ENCODE peak calls at places on chromosomes 2 and 18, in nine cellular contexts. C is amniotic stem cell, P is GM06990, S is HuH-7, K is cerebellar cortex, R is SIG-M5, Z is HT-29, E is NCI-H748 treated with DMSO at 0.1 percent for 48 hours, Q is GF-D8. N is an unnamed sample.

GRCh38 chr18:52183107-52183506 is 156.9 kb upstream of the DCC start:
- DNase-seq in C (no peak), P (no peak), S (no peak), K (no peak), R (no peak), Z (no peak), E (no peak), Q (no peak), N (no peak)

GRCh38 chr2:150732064-150732463 is 244.6 kb upstream of the RND3 start:
- DNase-seq in C (peak; percentile 11), P (no peak), S (no peak), K (no peak), R (no peak), Z (no peak), E (no peak), Q (no peak), N (no peak)

GRCh38 chr2:181790716-181791649 is 100.5 kb upstream of the ITPRID2 start:
- DNase-seq in C (peak; percentile 73), P (peak; percentile 56), S (no peak), K (no peak), R (no peak), Z (peak; percentile 86), E (peak; percentile 22), Q (no peak), N (peak; percentile 88)

GRCh38 chr2:152062130-152063091 is 36.4 kb downstream of the CACNB4 start:
- DNase-seq in C (peak; percentile 28), P (peak; percentile 57), S (no peak), K (peak; percentile 96), R (no peak), Z (no peak), E (no peak), Q (peak; percentile 24), N (no peak)

GRCh38 chr2:48218169-48218568 is 311.8 kb upstream of the STON1 start:
- DNase-seq in C (no peak), P (no peak), S (no peak), K (no peak), R (no peak), Z (no peak), E (no peak), Q (no peak), N (no peak)

GRCh38 chr2:138217975-138218773 is 253.9 kb downstream of the HNMT start:
- DNase-seq in C (no peak), P (no peak), S (no peak), K (no peak), R (no peak), Z (no peak), E (no peak), Q (no peak), N (no peak)

GRCh38 chr2:148642891-148643416 is 1.6 kb upstream of the EPC2 start:
- DNase-seq in C (no peak), P (no peak), S (no peak), K (no peak), R (no peak), Z (no peak), E (no peak), Q (peak; percentile 66), N (no peak)

GRCh38 chr2:96556441-96557330 is 20.1 kb downstream of the ARID5A start:
- DNase-seq in C (no peak), P (no peak), S (peak; percentile 77), K (no peak), R (no peak), Z (peak; percentile 89), E (no peak), Q (no peak), N (peak; percentile 99)

GRCh38 chr18:77967791-77968190 is 718.1 kb downstream of the GALR1 start:
- DNase-seq in C (no peak), P (no peak), S (no peak), K (no peak), R (no peak), Z (no peak), E (no peak), Q (no peak), N (no peak)

GRCh38 chr2:85158559-85159273 is 25.5 kb downstream of the TCF7L1 start:
- DNase-seq in C (no peak), P (no peak), S (no peak), K (no peak), R (no peak), Z (no peak), E (no peak), Q (no peak), N (no peak)

GRCh38 chr2:14126846-14127245 is 505.7 kb upstream of the LRATD1 start:
- DNase-seq in C (no peak), P (no peak), S (no peak), K (no peak), R (no peak), Z (no peak), E (no peak), Q (no peak), N (no peak)

GRCh38 chr2:37469126-37469525 is 124.7 kb downstream of the QPCT start:
- DNase-seq in C (no peak), P (no peak), S (no peak), K (no peak), R (no peak), Z (no peak), E (no peak), Q (no peak), N (no peak)

GRCh38 chr2:130372833-130373807 is 17.3 kb downstream of the PTPN18 start:
- DNase-seq in C (no peak), P (no peak), S (no peak), K (no peak), R (no peak), Z (peak; percentile 31), E (no peak), Q (no peak), N (no peak)

GRCh38 chr2:103959174-103960125 is 894.5 kb upstream of the POU3F3 start:
- DNase-seq in C (no peak), P (no peak), S (peak; percentile 32), K (peak; percentile 33), R (no peak), Z (peak; percentile 69), E (peak; percentile 28), Q (no peak), N (peak; percentile 47)

GRCh38 chr2:213682276-213682675 is 398.0 kb downstream of the SPAG16 start:
- DNase-seq in C (no peak), P (no peak), S (no peak), K (no peak), R (no peak), Z (no peak), E (no peak), Q (no peak), N (no peak)

GRCh38 chr2:197827618-197828017 is 23.2 kb downstream of the PLCL1 start:
- DNase-seq in C (no peak), P (no peak), S (no peak), K (no peak), R (no peak), Z (no peak), E (no peak), Q (no peak), N (no peak)

GRCh38 chr2:28431741-28432140 is 39.1 kb downstream of the FOSL2 start:
- DNase-seq in C (no peak), P (no peak), S (no peak), K (no peak), R (no peak), Z (no peak), E (no peak), Q (no peak), N (no peak)

GRCh38 chr2:23480991-23481797 is 96.2 kb downstream of the KLHL29 start:
- DNase-seq in C (no peak), P (no peak), S (no peak), K (no peak), R (no peak), Z (no peak), E (no peak), Q (no peak), N (peak; percentile 20)

GRCh38 chr18:34977787-34978532 is 63.3 kb upstream of the MAPRE2 start:
- DNase-seq in C (no peak), P (peak; percentile 35), S (peak; percentile 30), K (peak; percentile 17), R (no peak), Z (peak; percentile 51), E (peak; percentile 59), Q (no peak), N (no peak)

GRCh38 chr2:112764071-112765044 is at the start of gene CKAP2L:
- DNase-seq in C (peak; percentile 94), P (peak; percentile 95), S (peak; percentile 95), K (peak; percentile 98), R (peak; percentile 88), Z (peak; percentile 96), E (peak; percentile 83), Q (peak; percentile 90), N (peak; percentile 98)

GRCh38 chr2:105215586-105216192 is 25.9 kb upstream of the GPR45 start:
- DNase-seq in C (no peak), P (no peak), S (no peak), K (no peak), R (no peak), Z (no peak), E (no peak), Q (no peak), N (no peak)

GRCh38 chr18:54740146-54740844 is 88.0 kb upstream of the RAB27B start:
- DNase-seq in C (peak; percentile 29), P (no peak), S (no peak), K (no peak), R (no peak), Z (peak; percentile 19), E (no peak), Q (no peak), N (no peak)

GRCh38 chr2:75790121-75790520 is 79.4 kb upstream of the GCFC2 start:
- DNase-seq in C (no peak), P (no peak), S (no peak), K (no peak), R (no peak), Z (no peak), E (no peak), Q (no peak), N (no peak)

GRCh38 chr2:50746526-50746925 is 285.4 kb downstream of the NRXN1 start:
- DNase-seq in C (no peak), P (no peak), S (peak; percentile 0), K (no peak), R (no peak), Z (peak; percentile 51), E (no peak), Q (no peak), N (peak; percentile 22)

GRCh38 chr2:196293751-196294486 is 122.5 kb upstream of the STK17B start:
- DNase-seq in C (peak; percentile 57), P (no peak), S (no peak), K (no peak), R (no peak), Z (peak; percentile 38), E (no peak), Q (no peak), N (no peak)

GRCh38 chr2:127187081-127187775 is 32.9 kb downstream of the CYP27C1 start:
- DNase-seq in C (no peak), P (no peak), S (no peak), K (no peak), R (no peak), Z (no peak), E (no peak), Q (no peak), N (no peak)

GRCh38 chr2:236614566-236614965 is 44.9 kb downstream of the ACKR3 start:
- DNase-seq in C (no peak), P (no peak), S (no peak), K (peak; percentile 68), R (no peak), Z (no peak), E (no peak), Q (no peak), N (no peak)

GRCh38 chr2:190862067-190862466 is 18.6 kb upstream of the GLS start:
- DNase-seq in C (no peak), P (no peak), S (no peak), K (no peak), R (no peak), Z (no peak), E (no peak), Q (no peak), N (no peak)

GRCh38 chr2:239163306-239164070 is 237.3 kb downstream of the HDAC4 start:
- DNase-seq in C (no peak), P (no peak), S (no peak), K (no peak), R (no peak), Z (no peak), E (no peak), Q (no peak), N (no peak)

GRCh38 chr2:205766765-205767359 is 84.6 kb downstream of the NRP2 start:
- DNase-seq in C (no peak), P (no peak), S (peak; percentile 69), K (peak; percentile 65), R (no peak), Z (peak; percentile 71), E (peak; percentile 43), Q (no peak), N (peak; percentile 55)

GRCh38 chr18:58562146-58562998 is 66.5 kb downstream of the ALPK2 start:
- DNase-seq in C (no peak), P (no peak), S (no peak), K (no peak), R (no peak), Z (no peak), E (no peak), Q (no peak), N (no peak)